ENCODE peak calls at places on chromosomes 5 and 9, in six cellular contexts. A, T, I, K, N and E are unnamed samples.

GRCh38 chr5:173592050-173592669 is 24.3 kb downstream of the BOD1 start:
- DNase-seq in N (no peak), I (no peak), T (no peak), A (peak), K (no peak), E (no peak)

GRCh38 chr5:9765421-9765820 is 135.3 kb upstream of the TAS2R1 start:
- DNase-seq in N (no peak), K (no peak), A (no peak), T (no peak), I (no peak), E (no peak)

GRCh38 chr9:94139672-94140417 is 55.6 kb downstream of the PTPDC1 start:
- DNase-seq in I (no peak), A (peak), T (peak), K (peak), N (peak), E (no peak)

GRCh38 chr9:86187121-86187520 is 72.3 kb downstream of the C9orf153 start:
- DNase-seq in A (no peak), T (no peak), K (no peak), N (no peak), I (no peak), E (no peak)

GRCh38 chr9:103037508-103038477 is 42.7 kb downstream of the CYLC2 start:
- DNase-seq in T (no peak), K (no peak), I (no peak), A (no peak), N (no peak), E (peak)

GRCh38 chr5:132487095-132487428 is 3.5 kb downstream of the IRF1 start:
- DNase-seq in I (no peak), K (peak), N (no peak), A (no peak), T (peak), E (no peak)

GRCh38 chr9:130185494-130186005 is 13.3 kb downstream of the NCS1 start:
- DNase-seq in I (no peak), K (no peak), N (no peak), A (no peak), T (no peak), E (no peak)

GRCh38 chr5:140926903-140927573 is 939 bp downstream of the PCDHAC1 start:
- DNase-seq in T (no peak), K (peak), I (no peak), N (no peak), A (no peak), E (no peak)

GRCh38 chr9:105694320-105694847 is at the start of gene TMEM38B:
- DNase-seq in N (peak), K (peak), I (peak), T (peak), A (peak), E (peak)

GRCh38 chr9:16732546-16732945 is 137.9 kb downstream of the BNC2 start:
- DNase-seq in I (no peak), N (no peak), T (no peak), K (no peak), A (no peak), E (no peak)

GRCh38 chr5:146599261-146599660 is 83.3 kb upstream of the GPR151 start:
- DNase-seq in A (no peak), I (no peak), T (no peak), N (no peak), K (no peak), E (no peak)

GRCh38 chr5:148011407-148012124 is 52.2 kb upstream of the SPINK5 start:
- DNase-seq in K (no peak), N (no peak), A (peak), I (no peak), T (no peak), E (no peak)

GRCh38 chr5:96709152-96709821 is 47.1 kb downstream of the CAST start:
- DNase-seq in T (no peak), I (no peak), A (no peak), N (no peak), K (no peak), E (no peak)

GRCh38 chr5:173859315-173860038 is 28.7 kb upstream of the CPEB4 start:
- DNase-seq in T (no peak), K (no peak), N (no peak), A (no peak), I (no peak), E (no peak)

GRCh38 chr9:127506814-127507750 is 55.8 kb downstream of the LRSAM1 start:
- DNase-seq in T (no peak), N (no peak), K (no peak), I (no peak), A (no peak), E (no peak)

GRCh38 chr9:84324811-84325210 is 15.7 kb downstream of the SLC28A3 start:
- DNase-seq in N (no peak), I (no peak), T (no peak), A (no peak), K (no peak), E (no peak)

GRCh38 chr5:82160948-82161347 is 117.2 kb downstream of the RPS23 start:
- DNase-seq in I (no peak), N (no peak), T (no peak), A (no peak), K (no peak), E (no peak)

GRCh38 chr5:60206234-60206633 is 312.7 kb upstream of the PDE4D start:
- DNase-seq in N (no peak), T (no peak), K (no peak), A (no peak), I (no peak), E (no peak)

GRCh38 chr5:57007349-57007748 is 55.4 kb upstream of the MIER3 start:
- DNase-seq in T (no peak), N (no peak), K (no peak), A (no peak), I (no peak), E (no peak)

GRCh38 chr9:99870126-99870525 is 36.3 kb upstream of the STX17 start:
- DNase-seq in N (no peak), I (no peak), K (no peak), T (no peak), A (no peak), E (no peak)

GRCh38 chr5:102753889-102754498 is 1.1 kb upstream of the PAM start:
- DNase-seq in K (no peak), T (no peak), I (no peak), N (no peak), A (no peak), E (peak)

GRCh38 chr5:76799588-76799987 is 19.2 kb upstream of the F2RL1 start:
- DNase-seq in A (no peak), K (no peak), I (no peak), N (no peak), T (no peak), E (no peak)

GRCh38 chr5:103244398-103244797 is 14.2 kb upstream of the MACIR start:
- DNase-seq in I (no peak), K (no peak), T (no peak), N (no peak), A (no peak), E (no peak)

GRCh38 chr5:79546782-79547428 is 33.0 kb upstream of the HOMER1 start:
- DNase-seq in I (no peak), T (no peak), K (no peak), A (no peak), N (no peak), E (no peak)

GRCh38 chr5:157072508-157072907 is 13.6 kb upstream of the HAVCR1 start:
- DNase-seq in A (peak), N (no peak), I (no peak), K (no peak), T (no peak), E (no peak)

GRCh38 chr5:135312255-135312935 is 86.6 kb downstream of the MACROH2A1 start:
- DNase-seq in K (no peak), N (no peak), I (no peak), A (no peak), T (no peak), E (no peak)

GRCh38 chr5:90558344-90559192 is at the start of gene ADGRV1:
- DNase-seq in K (no peak), T (peak), N (peak), I (peak), A (peak), E (peak)
- TF ChIP-seq POLR2A in K (no peak), T (no peak), N (no peak), I (peak), A (no peak), E (no peak)

DNA sequence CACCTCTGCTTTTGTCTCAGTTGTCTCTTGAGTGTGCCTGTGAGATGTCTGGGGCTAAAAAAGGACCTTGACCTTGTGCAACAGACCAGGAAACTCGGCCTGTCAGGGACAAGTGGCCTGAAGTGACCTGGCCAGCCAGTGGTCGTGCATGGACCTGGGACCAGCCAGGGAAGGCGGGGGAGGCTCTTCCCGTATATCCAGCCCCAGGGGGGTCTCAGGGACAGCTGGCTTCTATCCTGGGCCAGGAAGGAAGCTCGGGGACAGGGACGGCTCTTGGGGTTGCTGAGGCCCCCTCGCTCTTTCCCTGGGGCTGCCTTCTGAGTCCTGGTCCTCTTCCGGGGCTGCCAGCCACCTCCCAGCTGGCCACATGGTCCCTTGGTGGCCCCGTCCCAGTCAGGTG is 3.2 kb upstream of the ADAMTSL2 start:
- DNase-seq in A (no peak), K (no peak), I (no peak), T (no peak), N (no peak), E (no peak)
- TF ChIP-seq CTCF in A (no peak), K (no peak), I (no peak), T (no peak), N (no peak), E (no peak)

DNA sequence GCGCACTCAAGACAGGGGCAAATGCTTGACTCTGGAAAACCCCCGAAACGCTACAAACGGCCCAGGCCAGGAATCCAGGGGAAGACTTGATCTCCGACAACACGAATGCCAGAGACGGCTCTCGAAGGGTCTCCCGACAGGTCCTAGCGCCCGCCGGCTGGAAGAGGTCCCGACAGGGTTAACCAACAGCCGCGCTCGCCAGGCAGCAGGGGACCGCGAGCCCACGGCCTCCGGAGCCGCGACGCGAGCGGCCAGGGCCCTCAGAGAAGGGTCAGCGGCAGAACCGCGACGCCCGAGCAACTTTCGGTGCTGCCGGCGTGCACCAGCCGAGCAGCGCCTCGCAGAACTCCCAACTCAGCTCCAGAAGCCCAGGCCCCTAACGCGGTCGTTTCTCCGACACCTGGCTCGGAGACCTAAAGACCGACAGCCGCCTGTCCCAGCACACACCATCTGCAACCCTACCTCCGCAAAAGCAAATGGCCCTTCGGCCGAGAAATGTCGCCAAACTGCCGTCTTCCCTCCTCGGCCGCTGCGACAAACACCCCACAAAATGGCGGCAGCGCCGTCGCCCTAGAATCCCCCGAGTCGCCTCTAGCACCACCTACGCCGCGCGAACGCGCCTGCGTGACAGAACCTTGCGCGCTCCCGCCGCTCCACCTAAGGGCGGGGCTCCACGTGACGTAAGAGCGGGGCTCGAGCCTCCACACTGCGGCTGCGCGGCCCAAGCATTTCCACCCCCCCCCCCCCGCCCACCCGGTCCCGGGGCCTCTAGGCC is at the start of gene CLK4:
- DNase-seq in K (peak), A (peak), T (peak), N (peak), I (peak), E (peak)
- TF ChIP-seq POLR2A in K (peak), A (peak), T (peak), N (peak), I (peak), E (no peak)

GRCh38 chr9:73216016-73216415 is 64.4 kb downstream of the ANXA1 start:
- DNase-seq in T (no peak), K (no peak), A (no peak), N (no peak), I (no peak), E (no peak)
- TF ChIP-seq CTCF in T (no peak), K (no peak), A (no peak), N (no peak), I (no peak), E (no peak)

GRCh38 chr5:181241393-181241975 is 2.2 kb downstream of the RACK1 start:
- DNase-seq in I (no peak), N (no peak), K (peak), T (no peak), A (no peak), E (no peak)
- TF ChIP-seq POLR2A in I (peak), N (no peak), K (no peak), T (no peak), A (no peak), E (no peak)

GRCh38 chr9:26504057-26504456 is 388.5 kb downstream of the CAAP1 start:
- DNase-seq in A (no peak), K (no peak), N (no peak), T (no peak), I (no peak), E (no peak)

GRCh38 chr9:26500471-26500870 is 392.1 kb downstream of the CAAP1 start:
- DNase-seq in K (no peak), A (no peak), T (no peak), I (no peak), N (no peak), E (no peak)

DNA sequence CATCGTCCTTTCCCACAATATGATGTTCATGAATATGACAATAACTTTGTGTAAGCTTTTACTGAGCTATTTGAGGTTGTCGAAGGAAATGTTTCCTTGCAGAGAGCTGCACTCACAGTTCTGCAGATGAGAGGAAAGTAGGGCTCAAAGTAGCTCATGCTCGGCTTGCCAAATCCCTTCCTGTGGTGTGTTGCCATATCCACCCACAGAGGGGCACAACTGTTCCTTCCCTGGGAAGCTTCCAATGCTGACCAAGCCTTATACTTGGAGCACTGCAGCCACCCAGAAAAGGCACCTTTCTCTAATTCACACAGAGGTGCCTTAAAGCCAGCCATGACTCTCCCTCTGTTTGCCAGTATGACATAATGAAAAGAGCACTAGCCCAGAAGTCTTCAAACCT is 390.3 kb downstream of the CAAP1 start:
- DNase-seq in N (no peak), A (no peak), K (no peak), T (no peak), I (no peak), E (no peak)
- TF ChIP-seq CTCF in N (no peak), A (no peak), K (no peak), T (no peak), I (peak), E (no peak)